ENCODE peak calls at places on chromosomes 11 and 22, in eight cellular contexts. G is H1, M is WERI-Rb-1, T is cardiac muscle cell, W is body of pancreas, O is brain microvascular endothelial cell, C is H9, L is right atrium auricular region. Q is an unnamed sample. For H3K27me3, the result is how much of the 10 kb centered on the place peaks cover.

GRCh38 chr11:65078786-65079342 is 5.0 kb downstream of the CDCA5 start:
- DNase-seq in G (no peak), W (no peak), M (no peak), L (no peak), C (no peak), T (no peak), O (no peak), Q (no peak)

GRCh38 chr11:7892059-7892699 is 38.9 kb downstream of the OR10A6 start:
- DNase-seq in C (no peak), W (no peak), M (no peak), T (peak), G (no peak), O (peak), L (no peak), Q (no peak)

GRCh38 chr22:23256986-23257888 is 76.9 kb downstream of the BCR start:
- DNase-seq in W (peak), C (no peak), M (no peak), G (no peak), T (no peak), O (no peak), L (peak), Q (peak)

GRCh38 chr22:49883294-49883640 is 29.6 kb downstream of the ZBED4 start:
- DNase-seq in T (no peak), L (no peak), G (no peak), W (no peak), C (no peak), O (peak), M (no peak), Q (no peak)

GRCh38 chr11:19703211-19703610 is 9.4 kb upstream of the NAV2 start:
- DNase-seq in M (no peak), C (no peak), L (no peak), O (no peak), T (no peak), G (no peak), W (no peak), Q (no peak)

GRCh38 chr11:86196291-86196690 is 48.3 kb upstream of the EED start:
- DNase-seq in W (no peak), L (no peak), O (no peak), M (no peak), T (no peak), G (no peak), C (no peak), Q (no peak)

GRCh38 chr11:19919050-19919561 is 206.5 kb downstream of the NAV2 start:
- DNase-seq in C (no peak), W (peak), M (no peak), G (no peak), L (no peak), T (peak), O (peak), Q (peak)

GRCh38 chr11:64072871-64073270 is 37.1 kb downstream of the FLRT1 start:
- DNase-seq in G (no peak), O (no peak), M (no peak), W (no peak), T (no peak), L (no peak), C (no peak), Q (no peak)

GRCh38 chr11:100855466-100856067 is 168.5 kb downstream of the ARHGAP42 start:
- DNase-seq in T (peak), W (no peak), L (no peak), C (no peak), M (no peak), O (no peak), G (no peak), Q (no peak)

GRCh38 chr22:47618611-47619010 is 856.2 kb downstream of the TBC1D22A start:
- DNase-seq in W (no peak), T (no peak), L (no peak), M (no peak), G (no peak), C (no peak), O (no peak), Q (peak)

GRCh38 chr11:32331098-32331497 is 104.2 kb downstream of the WT1 start:
- DNase-seq in M (no peak), W (no peak), G (no peak), O (no peak), T (peak), L (no peak), C (no peak), Q (no peak)

GRCh38 chr11:110376711-110377324 is 52.9 kb upstream of the FDX1 start:
- DNase-seq in W (peak), L (peak), C (peak), G (no peak), T (peak), O (peak), M (peak), Q (peak)

GRCh38 chr11:74142624-74143023 is 28.2 kb downstream of the C2CD3 start:
- DNase-seq in O (no peak), L (no peak), W (no peak), G (no peak), T (no peak), M (no peak), C (no peak), Q (no peak)

GRCh38 chr11:76669901-76670474 is 559 bp downstream of the LRRC32 start:
- DNase-seq in W (no peak), M (no peak), O (peak), T (peak), C (no peak), G (no peak), L (no peak), Q (no peak)

GRCh38 chr11:26820739-26821138 is 98.9 kb upstream of the SLC5A12 start:
- DNase-seq in C (no peak), T (peak), G (no peak), O (no peak), W (no peak), L (no peak), M (no peak), Q (peak)

GRCh38 chr22:23219787-23220484 is 39.6 kb downstream of the BCR start:
- DNase-seq in T (peak), O (peak), G (no peak), L (no peak), C (no peak), W (peak), M (peak), Q (no peak)

GRCh38 chr11:129785383-129786111 is 30.1 kb upstream of the TMEM45B start:
- DNase-seq in M (no peak), L (no peak), O (no peak), C (no peak), T (peak), W (no peak), G (no peak), Q (no peak)

GRCh38 chr22:39915295-39915726 is 14.4 kb downstream of the GRAP2 start:
- DNase-seq in C (no peak), T (no peak), L (no peak), M (no peak), G (no peak), W (no peak), O (no peak), Q (no peak)

GRCh38 chr11:2991477-2992233 is 474 bp downstream of the NAP1L4 start:
- DNase-seq in O (peak), T (peak), C (no peak), W (peak), L (no peak), M (no peak), G (no peak), Q (peak)

GRCh38 chr22:35995772-35996171 is 32.9 kb downstream of the RBFOX2 start:
- DNase-seq in L (peak), T (peak), C (no peak), W (peak), M (no peak), G (no peak), O (peak), Q (peak)

GRCh38 chr11:120109531-120109930 is 28.4 kb downstream of the TRIM29 start:
- DNase-seq in L (no peak), W (no peak), M (peak), G (no peak), T (no peak), C (no peak), O (no peak), Q (no peak)

GRCh38 chr11:120106354-120106753 is 31.6 kb downstream of the TRIM29 start:
- DNase-seq in W (no peak), M (no peak), G (no peak), L (no peak), C (no peak), T (no peak), O (no peak), Q (no peak)

GRCh38 chr11:120105576-120105975 is 32.3 kb downstream of the TRIM29 start:
- DNase-seq in W (no peak), O (no peak), G (no peak), T (no peak), M (peak), C (no peak), L (no peak), Q (no peak)

GRCh38 chr11:120108785-120109168 is 29.1 kb downstream of the TRIM29 start:
- DNase-seq in M (no peak), O (no peak), L (no peak), C (no peak), T (no peak), W (no peak), G (no peak), Q (no peak)

DNA sequence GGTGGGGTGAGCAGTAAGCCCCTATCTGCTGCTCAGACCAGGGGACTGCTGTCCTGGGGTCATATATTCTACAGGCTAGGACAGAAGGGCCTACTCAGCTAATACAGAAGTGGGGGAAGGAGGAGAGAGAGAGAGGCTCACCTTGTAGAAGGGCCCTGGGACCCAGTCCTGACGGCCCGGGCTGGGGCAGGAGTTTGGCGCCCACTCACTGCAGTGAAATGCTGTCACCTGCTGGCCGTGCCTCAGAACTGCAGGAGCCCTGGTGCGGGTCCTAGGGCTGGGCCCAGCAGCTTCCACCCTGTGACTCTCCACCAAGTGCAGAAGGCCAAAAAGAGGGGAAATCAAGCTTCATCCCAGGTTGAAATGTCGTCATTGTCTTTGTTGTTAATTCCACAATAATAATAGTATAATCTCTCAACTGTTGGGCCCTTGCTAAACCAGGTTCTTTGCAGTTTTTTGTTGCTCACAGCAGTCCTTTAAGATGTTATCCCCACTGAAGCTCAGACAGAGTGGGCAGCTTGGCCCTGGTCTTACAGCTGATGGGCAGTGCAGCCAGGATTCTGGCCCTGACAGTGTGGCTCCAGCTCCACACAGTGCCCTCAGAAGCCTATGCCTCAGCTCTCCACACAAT is 29.6 kb downstream of the TRIM29 start:
- DNase-seq in L (no peak), C (peak), G (peak), T (peak), M (peak), O (peak), W (peak), Q (peak)
- H3K27me3 ChIP-seq in L (under half), C (under half), G (under half), T (under half), M (under half), O (under half), W (under half), Q (under half)

GRCh38 chr11:123434262-123434661 is 4.2 kb downstream of the GRAMD1B start:
- DNase-seq in W (no peak), M (peak), C (peak), T (no peak), G (no peak), L (no peak), O (no peak), Q (no peak)
- TF ChIP-seq CTCF in W (no peak), M (peak), C (peak), T (peak), G (peak), L (no peak), O (peak), Q (no peak)

GRCh38 chr11:83044958-83045712 is 26.6 kb downstream of the RAB30 start:
- DNase-seq in O (peak), C (no peak), M (no peak), G (no peak), T (peak), L (no peak), W (no peak), Q (no peak)
- H3K27ac ChIP-seq in O (peak), C (no peak), M (no peak), G (no peak), T (no peak), L (no peak), W (no peak), Q (no peak)

GRCh38 chr11:120244476-120244875 is 4.5 kb downstream of the POU2F3 start:
- DNase-seq in W (no peak), M (no peak), G (no peak), O (no peak), C (no peak), L (no peak), T (peak), Q (no peak)

GRCh38 chr11:120245434-120245833 is 5.5 kb downstream of the POU2F3 start:
- DNase-seq in C (no peak), G (no peak), O (no peak), L (no peak), W (no peak), T (no peak), M (no peak), Q (no peak)

GRCh38 chr11:120241277-120241676 is 1.3 kb downstream of the POU2F3 start:
- DNase-seq in G (no peak), M (no peak), W (no peak), C (no peak), O (no peak), T (no peak), L (no peak), Q (no peak)

GRCh38 chr11:120243221-120243620 is 3.3 kb downstream of the POU2F3 start:
- DNase-seq in T (no peak), C (no peak), G (no peak), M (no peak), W (no peak), O (no peak), L (no peak), Q (no peak)

GRCh38 chr11:120244966-120245365 is 5.0 kb downstream of the POU2F3 start:
- DNase-seq in L (no peak), W (no peak), M (no peak), C (no peak), T (no peak), O (no peak), G (no peak), Q (no peak)
- H3K27me3 ChIP-seq in L (under half), W (under half), M (under half), C (under half), T (half or more), O (under half), G (under half), Q (under half)

GRCh38 chr11:72548481-72548880 is 114.2 kb upstream of the CLPB start:
- DNase-seq in L (peak), G (no peak), M (no peak), T (no peak), C (no peak), W (no peak), O (no peak), Q (no peak)

GRCh38 chr11:72551571-72551970 is 117.2 kb upstream of the CLPB start:
- DNase-seq in C (no peak), W (no peak), L (no peak), M (no peak), G (no peak), O (no peak), T (no peak), Q (no peak)

GRCh38 chr11:72556433-72556832 is 117.8 kb downstream of the PDE2A start:
- DNase-seq in G (no peak), C (no peak), O (no peak), M (no peak), T (no peak), L (peak), W (no peak), Q (no peak)

GRCh38 chr11:72552399-72552910 is 118.1 kb upstream of the CLPB start:
- DNase-seq in L (peak), W (no peak), T (no peak), C (no peak), G (no peak), O (no peak), M (no peak), Q (no peak)

GRCh38 chr11:72553748-72554147 is 119.4 kb upstream of the CLPB start:
- DNase-seq in O (no peak), G (peak), L (peak), C (peak), W (peak), M (peak), T (peak), Q (no peak)
- TF ChIP-seq CTCF in O (peak), G (peak), L (no peak), C (peak), W (peak), M (peak), T (peak), Q (no peak)

DNA sequence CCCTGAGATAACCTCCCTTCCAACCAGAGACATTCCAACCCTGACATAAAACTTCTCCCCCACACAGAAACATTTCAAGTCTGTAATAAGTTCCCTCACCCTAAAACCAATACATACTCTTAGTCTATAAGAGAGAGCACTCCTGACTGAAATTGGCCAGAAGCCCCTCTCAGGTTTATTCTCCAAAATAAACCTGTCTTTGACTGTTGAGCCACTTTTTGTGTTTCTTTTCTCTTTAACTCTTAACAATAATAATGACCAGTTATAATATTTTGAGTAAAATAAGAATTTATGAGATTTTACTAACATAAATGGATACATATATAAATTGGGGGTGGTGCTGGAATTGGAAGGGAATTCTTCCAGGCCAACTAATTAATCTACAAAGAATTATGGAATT is 93.6 kb downstream of the GRM5 start:
- DNase-seq in W (no peak), T (no peak), C (no peak), L (no peak), G (no peak), M (no peak), O (no peak), Q (no peak)
- H3K27ac ChIP-seq in W (no peak), T (no peak), C (no peak), L (no peak), G (no peak), M (no peak), O (no peak), Q (no peak)

GRCh38 chr22:44411226-44412135 is 86.6 kb downstream of the RTL6 start:
- DNase-seq in W (no peak), T (no peak), M (no peak), G (no peak), O (no peak), L (no peak), C (peak), Q (no peak)

GRCh38 chr22:44410396-44411056 is 87.5 kb downstream of the RTL6 start:
- DNase-seq in T (no peak), L (no peak), O (no peak), W (no peak), G (no peak), M (no peak), C (peak), Q (peak)

GRCh38 chr22:44409691-44410316 is 88.2 kb downstream of the RTL6 start:
- DNase-seq in T (no peak), C (peak), M (no peak), O (no peak), G (no peak), L (no peak), W (no peak), Q (peak)

GRCh38 chr22:44412136-44412731 is 85.8 kb downstream of the RTL6 start:
- DNase-seq in L (no peak), G (no peak), O (no peak), C (peak), W (no peak), T (no peak), M (no peak), Q (no peak)

GRCh38 chr22:44413211-44413610 is 84.8 kb downstream of the RTL6 start:
- DNase-seq in C (no peak), W (no peak), O (no peak), L (no peak), G (no peak), T (no peak), M (no peak), Q (peak)
- H3K27me3 ChIP-seq in C (under half), W (under half), O (under half), L (under half), G (under half), T (under half), M (under half), Q (under half)

GRCh38 chr22:44668190-44668885 is 33.7 kb upstream of the PRR5 start:
- DNase-seq in C (peak), T (peak), G (peak), M (peak), O (no peak), L (no peak), W (no peak), Q (no peak)

GRCh38 chr22:44668886-44669724 is 32.9 kb upstream of the PRR5 start:
- DNase-seq in W (no peak), T (no peak), G (no peak), M (no peak), O (no peak), C (no peak), L (no peak), Q (no peak)

GRCh38 chr22:44670220-44670983 is 31.6 kb upstream of the PRR5 start:
- DNase-seq in L (no peak), M (no peak), O (no peak), C (no peak), G (no peak), T (no peak), W (no peak), Q (no peak)

GRCh38 chr22:44667829-44668189 is 34.2 kb upstream of the PRR5 start:
- DNase-seq in C (peak), W (peak), T (no peak), L (no peak), O (no peak), G (no peak), M (no peak), Q (no peak)

GRCh38 chr22:44669725-44670027 is 32.3 kb upstream of the PRR5 start:
- DNase-seq in W (no peak), O (no peak), M (peak), L (no peak), C (peak), G (peak), T (peak), Q (no peak)
- TF ChIP-seq CTCF in W (no peak), O (peak), M (peak), L (peak), C (peak), G (peak), T (peak), Q (no peak)

GRCh38 chr11:113022267-113022666 is 61.0 kb downstream of the NCAM1 start:
- DNase-seq in O (no peak), T (peak), M (no peak), L (no peak), W (no peak), G (no peak), C (no peak), Q (no peak)
- H3K27ac ChIP-seq in O (no peak), T (no peak), M (no peak), L (no peak), W (no peak), G (no peak), C (no peak), Q (no peak)

GRCh38 chr11:18191376-18191775 is 18.7 kb downstream of the MRGPRX4 start:
- DNase-seq in O (peak), T (peak), M (no peak), G (no peak), C (no peak), W (no peak), L (no peak), Q (no peak)
- H3K27me3 ChIP-seq in O (under half), T (under half), M (under half), G (under half), C (under half), W (under half), L (under half), Q (under half)